ENCODE peak calls at places on chromosomes 3 and 15, in eight cellular contexts. J is Panc1, B is suprapubic skin, I is GM12891, U is stomach, F is transverse colon, M is K562, E is GM12892. K is an unnamed sample.

GRCh38 chr15:35182841-35183479 is 97.9 kb upstream of the NANOGP8 start:
- DNase-seq in J (no peak), B (no peak), I (no peak), U (no peak), F (no peak), M (no peak), E (no peak), K (no peak)

GRCh38 chr15:99174567-99174966 is 69.7 kb downstream of the SYNM start:
- DNase-seq in J (no peak), B (no peak), I (no peak), U (no peak), F (no peak), M (no peak), E (no peak), K (no peak)

GRCh38 chr3:196193738-196194541 is 17.3 kb downstream of the ZDHHC19 start:
- DNase-seq in J (no peak), B (no peak), I (no peak), U (peak; percentile 90), F (peak; percentile 79), M (peak; percentile 33), E (no peak), K (no peak)

GRCh38 chr3:69500604-69501003 is 114.7 kb upstream of the FRMD4B start:
- DNase-seq in J (no peak), B (no peak), I (no peak), U (no peak), F (no peak), M (no peak), E (no peak), K (no peak)

GRCh38 chr3:120033594-120033993 is 60.7 kb downstream of the GSK3B start:
- DNase-seq in J (no peak), B (no peak), I (no peak), U (no peak), F (no peak), M (no peak), E (no peak), K (no peak)

GRCh38 chr3:160707187-160707789 is 30.3 kb downstream of the ARL14 start:
- DNase-seq in J (peak; percentile 38), B (no peak), I (no peak), U (no peak), F (peak; percentile 20), M (no peak), E (no peak), K (peak; percentile 43)

GRCh38 chr15:91338763-91339162 is 238.7 kb downstream of the SV2B start:
- DNase-seq in J (no peak), B (no peak), I (no peak), U (no peak), F (no peak), M (no peak), E (no peak), K (no peak)

GRCh38 chr15:63517202-63517601 is 12.8 kb downstream of the USP3 start:
- DNase-seq in J (no peak), B (no peak), I (no peak), U (no peak), F (no peak), M (no peak), E (no peak), K (no peak)

GRCh38 chr15:84598993-84599392 is 1.8 kb upstream of the ZSCAN2 start:
- DNase-seq in J (no peak), B (no peak), I (no peak), U (peak; percentile 37), F (peak; percentile 40), M (peak; percentile 73), E (no peak), K (peak; percentile 63)

GRCh38 chr3:23662079-23662617 is 143.6 kb upstream of the UBE2E1 start:
- DNase-seq in J (no peak), B (no peak), I (no peak), U (no peak), F (no peak), M (no peak), E (no peak), K (no peak)

GRCh38 chr3:145951431-145951830 is 209.6 kb downstream of the PLOD2 start:
- DNase-seq in J (no peak), B (no peak), I (no peak), U (no peak), F (no peak), M (no peak), E (no peak), K (no peak)

GRCh38 chr3:149809694-149810093 is 3.3 kb upstream of the RNF13 start:
- DNase-seq in J (no peak), B (no peak), I (no peak), U (no peak), F (no peak), M (no peak), E (no peak), K (no peak)

DNA sequence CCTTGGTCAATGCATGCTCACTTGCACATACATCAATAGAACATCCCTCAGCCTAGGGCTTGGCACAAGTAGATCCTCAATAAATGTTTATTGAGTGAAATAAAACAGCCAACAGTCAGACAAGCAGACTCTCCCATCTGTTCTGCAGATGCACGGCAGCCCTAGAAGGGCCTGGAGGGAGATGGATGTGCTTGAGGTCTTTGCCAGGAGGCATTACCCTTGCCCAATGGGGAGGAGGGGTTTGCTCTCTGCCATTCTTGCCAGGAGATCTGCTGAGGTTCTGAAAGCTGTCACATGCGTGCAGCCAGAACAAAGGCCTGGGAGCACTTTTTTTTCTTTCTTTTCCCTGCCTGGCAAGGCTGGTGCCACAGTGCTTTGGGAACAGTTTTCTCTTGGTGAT is 349.3 kb upstream of the THRB start:
- DNase-seq in J (no peak), B (no peak), I (no peak), U (no peak), F (peak; percentile 12), M (no peak), E (no peak), K (no peak)
- TF ChIP-seq POLR2AphosphoS5 in J (no peak), B (no peak), I (no peak), U (no peak), F (peak; percentile 81), M (no peak), E (no peak), K (no peak)

GRCh38 chr15:77544162-77544561 is 88.5 kb downstream of the LINGO1 start:
- DNase-seq in J (no peak), B (no peak), I (no peak), U (no peak), F (no peak), M (no peak), E (no peak), K (no peak)

GRCh38 chr15:77545058-77545457 is 87.7 kb downstream of the LINGO1 start:
- DNase-seq in J (no peak), B (no peak), I (no peak), U (no peak), F (no peak), M (no peak), E (no peak), K (no peak)

GRCh38 chr15:77542491-77543001 is 90.2 kb downstream of the LINGO1 start:
- DNase-seq in J (no peak), B (no peak), I (no peak), U (no peak), F (no peak), M (no peak), E (no peak), K (no peak)

GRCh38 chr15:77541421-77542181 is 91.1 kb downstream of the LINGO1 start:
- DNase-seq in J (no peak), B (no peak), I (no peak), U (peak; percentile 42), F (no peak), M (no peak), E (no peak), K (no peak)

DNA sequence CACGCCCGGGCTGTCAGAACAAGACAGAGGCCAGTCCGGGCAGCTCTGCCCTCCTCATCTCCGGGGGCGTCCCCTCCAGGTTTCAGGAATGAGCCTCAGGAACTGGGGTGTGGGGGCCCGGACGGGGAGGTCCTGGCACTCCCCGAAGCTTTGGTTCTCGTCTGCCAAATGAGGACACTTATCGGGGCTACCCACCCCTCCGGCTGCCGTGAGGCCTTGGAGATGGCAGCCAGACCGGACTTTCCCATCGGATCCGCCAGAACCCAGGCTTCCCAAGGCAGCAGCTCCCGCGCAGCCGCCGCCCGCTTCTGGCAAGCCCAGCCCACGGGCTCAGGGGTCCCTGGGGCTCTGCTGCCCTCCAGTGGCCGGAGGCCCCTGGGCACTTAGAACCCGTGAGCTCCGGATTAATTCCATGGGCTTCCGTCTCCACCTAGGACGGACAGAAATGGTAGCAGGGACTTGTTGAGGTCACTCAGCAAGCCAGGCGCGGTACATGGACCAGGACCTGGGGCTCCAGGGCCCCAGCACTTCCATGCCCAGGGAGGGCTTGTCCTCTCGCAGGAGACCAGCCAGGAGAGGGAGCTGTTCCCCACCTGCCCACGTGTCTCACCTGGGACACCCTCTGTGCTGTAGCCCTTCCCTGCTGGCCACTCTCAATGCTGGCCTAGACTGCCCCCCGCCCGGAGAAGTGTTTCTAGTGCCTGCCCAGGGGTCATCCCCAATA is 89.4 kb downstream of the LINGO1 start:
- DNase-seq in J (peak; percentile 58), B (peak; percentile 89), I (peak; percentile 89), U (peak; percentile 90), F (peak; percentile 87), M (peak; percentile 94), E (peak; percentile 89), K (peak; percentile 80)
- TF ChIP-seq POLR2AphosphoS5 in J (no peak), B (no peak), I (no peak), U (no peak), F (no peak), M (no peak), E (no peak), K (peak; percentile 57)

DNA sequence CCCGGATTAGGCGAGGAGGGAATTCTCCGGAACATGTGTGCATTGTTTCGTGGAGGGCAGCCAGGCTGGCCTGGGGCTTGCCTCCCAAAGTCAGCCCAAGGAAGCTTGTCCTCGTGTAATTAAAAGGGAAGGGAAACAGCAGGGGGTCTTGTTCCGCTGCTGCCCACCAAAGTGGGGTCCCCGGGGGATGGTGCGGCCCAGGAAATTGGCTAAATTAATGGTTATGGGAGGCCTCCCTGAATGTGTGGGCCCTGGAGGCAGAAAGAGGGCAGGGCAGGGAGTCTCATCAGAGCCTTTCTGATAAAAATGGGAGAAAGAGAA is 118.1 kb downstream of the OPA1 start:
- DNase-seq in J (no peak), B (no peak), I (no peak), U (no peak), F (no peak), M (no peak), E (no peak), K (no peak)
- TF ChIP-seq POLR2AphosphoS5 in J (no peak), B (no peak), I (no peak), U (no peak), F (no peak), M (no peak), E (no peak), K (no peak)

GRCh38 chr15:69926011-69926410 is 171.7 kb downstream of the TLE3 start:
- DNase-seq in J (no peak), B (no peak), I (no peak), U (no peak), F (no peak), M (no peak), E (no peak), K (no peak)

GRCh38 chr15:69919816-69920215 is 177.9 kb downstream of the TLE3 start:
- DNase-seq in J (no peak), B (no peak), I (no peak), U (no peak), F (no peak), M (no peak), E (no peak), K (no peak)

GRCh38 chr15:69920232-69920631 is 177.5 kb downstream of the TLE3 start:
- DNase-seq in J (no peak), B (no peak), I (no peak), U (no peak), F (no peak), M (no peak), E (no peak), K (no peak)

GRCh38 chr15:69924531-69924930 is 173.2 kb downstream of the TLE3 start:
- DNase-seq in J (no peak), B (no peak), I (no peak), U (no peak), F (no peak), M (no peak), E (no peak), K (no peak)

GRCh38 chr15:69921626-69922624 is 175.8 kb downstream of the TLE3 start:
- DNase-seq in J (no peak), B (no peak), I (peak; percentile 38), U (no peak), F (no peak), M (no peak), E (no peak), K (no peak)
- TF ChIP-seq POLR2AphosphoS5 in J (no peak), B (no peak), I (no peak), U (no peak), F (no peak), M (no peak), E (no peak), K (no peak)

K was measured in endothelial cell of umbilical vein.